ENCODE peak calls at places on chromosomes 5 and 9, in seven cellular contexts. V, F, Y, K, P, A and H are unnamed samples.

GRCh38 chr9:80648336-80648735 is 1041.0 kb downstream of the TLE1 start:
- DNase-seq in V (no peak), F (no peak), Y (no peak), K (no peak), P (no peak), A (no peak), H (no peak)

GRCh38 chr9:108609227-108609894 is 246.4 kb downstream of the ACTL7B start:
- DNase-seq in V (no peak), F (no peak), Y (no peak), K (no peak), P (no peak), A (peak; percentile 82), H (no peak)

GRCh38 chr9:104092192-104092591 is 1.9 kb upstream of the SMC2 start:
- DNase-seq in V (no peak), F (no peak), Y (no peak), K (no peak), P (no peak), A (no peak), H (no peak)

GRCh38 chr5:166505546-166505945 is 1785.9 kb upstream of the WWC1 start:
- DNase-seq in V (no peak), F (no peak), Y (no peak), K (no peak), P (no peak), A (no peak), H (no peak)

GRCh38 chr9:19429590-19429989 is 20.8 kb downstream of the ACER2 start:
- DNase-seq in V (no peak), F (no peak), Y (no peak), K (no peak), P (no peak), A (no peak), H (no peak)

GRCh38 chr5:8644377-8644776 is 775.4 kb downstream of the MTRR start:
- DNase-seq in V (no peak), F (no peak), Y (no peak), K (no peak), P (no peak), A (no peak), H (no peak)

GRCh38 chr5:36301858-36302603 is at the start of gene RANBP3L:
- DNase-seq in V (peak; percentile 78), F (no peak), Y (peak; percentile 32), K (no peak), P (no peak), A (peak; percentile 50), H (peak; percentile 10)

GRCh38 chr5:154258531-154259217 is 68.1 kb downstream of the GALNT10 start:
- DNase-seq in V (no peak), F (no peak), Y (no peak), K (no peak), P (no peak), A (no peak), H (no peak)

GRCh38 chr9:93064392-93065124 is 6.1 kb downstream of the SUSD3 start:
- DNase-seq in V (no peak), F (peak; percentile 94), Y (peak; percentile 98), K (peak; percentile 87), P (no peak), A (no peak), H (peak; percentile 99)

GRCh38 chr5:170631471-170632195 is 127.8 kb downstream of the KCNIP1 start:
- DNase-seq in V (no peak), F (no peak), Y (no peak), K (no peak), P (peak; percentile 29), A (no peak), H (no peak)

GRCh38 chr9:92725726-92726125 is 38.9 kb downstream of the BICD2 start:
- DNase-seq in V (no peak), F (no peak), Y (no peak), K (no peak), P (no peak), A (no peak), H (no peak)

GRCh38 chr5:139543423-139543991 is 17.6 kb upstream of the UBE2D2 start:
- DNase-seq in V (no peak), F (peak; percentile 34), Y (no peak), K (peak; percentile 11), P (peak; percentile 79), A (peak; percentile 19), H (no peak)

GRCh38 chr9:128034821-128035764 is 32.0 kb downstream of the NAIF1 start:
- DNase-seq in V (peak; percentile 80), F (peak; percentile 82), Y (peak; percentile 79), K (peak; percentile 44), P (peak; percentile 64), A (peak; percentile 87), H (peak; percentile 82)

GRCh38 chr5:81768960-81769452 is 18.1 kb upstream of the SSBP2 start:
- DNase-seq in V (no peak), F (no peak), Y (no peak), K (no peak), P (no peak), A (peak; percentile 93), H (no peak)

GRCh38 chr5:137888875-137889759 is at the start of gene PKD2L2:
- DNase-seq in V (no peak), F (peak; percentile 81), Y (peak; percentile 94), K (peak; percentile 60), P (peak; percentile 87), A (peak; percentile 91), H (peak; percentile 87)

GRCh38 chr5:165714594-165714993 is 2209.2 kb downstream of the MAT2B start:
- DNase-seq in V (no peak), F (no peak), Y (no peak), K (no peak), P (no peak), A (no peak), H (no peak)

GRCh38 chr9:125337282-125337681 is 75.7 kb downstream of the GAPVD1 start:
- DNase-seq in V (no peak), F (no peak), Y (peak; percentile 6), K (no peak), P (no peak), A (no peak), H (no peak)

GRCh38 chr5:36640949-36641348 is 34.5 kb downstream of the SLC1A3 start:
- DNase-seq in V (no peak), F (no peak), Y (peak; percentile 10), K (no peak), P (no peak), A (no peak), H (no peak)

GRCh38 chr5:77958642-77959315 is 182.6 kb upstream of the TBCA start:
- DNase-seq in V (no peak), F (no peak), Y (no peak), K (no peak), P (no peak), A (no peak), H (no peak)

GRCh38 chr9:92723801-92724323 is 40.8 kb downstream of the BICD2 start:
- DNase-seq in V (no peak), F (no peak), Y (no peak), K (no peak), P (no peak), A (no peak), H (no peak)

GRCh38 chr5:53478411-53479044 is 1.9 kb upstream of the FST start:
- DNase-seq in V (no peak), F (peak; percentile 21), Y (peak; percentile 52), K (no peak), P (peak; percentile 21), A (peak; percentile 59), H (no peak)

GRCh38 chr5:105172918-105173317 is 1610.3 kb upstream of the NUDT12 start:
- DNase-seq in V (no peak), F (no peak), Y (no peak), K (no peak), P (no peak), A (no peak), H (no peak)

GRCh38 chr5:180799902-180800801 is 2.5 kb downstream of the MGAT1 start:
- DNase-seq in V (no peak), F (no peak), Y (no peak), K (no peak), P (no peak), A (peak; percentile 87), H (no peak)
- H3K4me3 ChIP-seq in V (no peak overlapping the region), F (no peak overlapping the region), Y (no peak overlapping the region), K (no peak overlapping the region), P (peak overlapping the region; percentile 99), A (no peak overlapping the region), H (no peak overlapping the region)

GRCh38 chr5:175810457-175810856 is 60.9 kb upstream of the CPLX2 start:
- DNase-seq in V (no peak), F (no peak), Y (no peak), K (no peak), P (no peak), A (no peak), H (no peak)

GRCh38 chr5:175811594-175811993 is 59.8 kb upstream of the CPLX2 start:
- DNase-seq in V (no peak), F (no peak), Y (no peak), K (no peak), P (no peak), A (no peak), H (no peak)

GRCh38 chr5:175813943-175814630 is 57.3 kb upstream of the CPLX2 start:
- DNase-seq in V (no peak), F (no peak), Y (no peak), K (no peak), P (no peak), A (peak; percentile 9), H (no peak)

GRCh38 chr5:175805256-175806011 is 65.9 kb upstream of the CPLX2 start:
- DNase-seq in V (no peak), F (no peak), Y (no peak), K (no peak), P (no peak), A (no peak), H (no peak)

DNA sequence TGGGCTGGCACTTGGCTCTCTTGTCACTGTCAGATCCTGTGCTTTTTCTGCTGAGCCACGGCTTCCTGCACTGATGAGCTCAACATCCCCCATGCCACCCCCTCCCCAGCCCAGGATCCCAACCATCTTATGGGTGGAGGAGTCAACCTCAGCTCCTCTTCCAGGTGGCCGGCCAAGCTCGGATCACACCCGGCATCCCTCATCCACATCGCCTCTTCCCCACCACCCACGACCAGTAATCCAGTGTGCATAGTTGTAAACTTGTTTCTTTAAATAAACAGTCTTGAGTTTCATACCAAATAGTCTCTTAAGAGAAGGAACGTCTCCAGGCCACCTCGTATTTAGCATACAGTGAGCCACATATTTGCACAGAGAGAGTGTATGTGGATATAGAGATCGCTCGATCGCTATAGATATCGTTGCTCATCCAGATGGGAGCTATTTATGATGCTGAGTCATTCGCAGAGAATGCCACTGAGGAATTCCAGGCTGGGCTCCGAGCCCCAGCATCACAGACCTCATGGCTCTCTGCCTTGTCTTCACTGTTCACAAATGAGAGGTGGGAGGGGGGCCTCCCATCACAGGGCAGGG is 61.8 kb upstream of the CPLX2 start:
- DNase-seq in V (no peak), F (no peak), Y (no peak), K (no peak), P (no peak), A (no peak), H (no peak)
- H3K4me3 ChIP-seq in V (no peak overlapping the region), F (no peak overlapping the region), Y (no peak overlapping the region), K (no peak overlapping the region), P (no peak overlapping the region), A (no peak overlapping the region), H (no peak overlapping the region)

GRCh38 chr5:151140686-151141459 is 16.7 kb downstream of the ANXA6 start:
- DNase-seq in V (no peak), F (no peak), Y (no peak), K (no peak), P (no peak), A (no peak), H (no peak)
- H3K4me3 ChIP-seq in V (no peak overlapping the region), F (no peak overlapping the region), Y (no peak overlapping the region), K (peak overlapping the region; percentile 22), P (peak overlapping the region; percentile 4), A (no peak overlapping the region), H (no peak overlapping the region)

DNA sequence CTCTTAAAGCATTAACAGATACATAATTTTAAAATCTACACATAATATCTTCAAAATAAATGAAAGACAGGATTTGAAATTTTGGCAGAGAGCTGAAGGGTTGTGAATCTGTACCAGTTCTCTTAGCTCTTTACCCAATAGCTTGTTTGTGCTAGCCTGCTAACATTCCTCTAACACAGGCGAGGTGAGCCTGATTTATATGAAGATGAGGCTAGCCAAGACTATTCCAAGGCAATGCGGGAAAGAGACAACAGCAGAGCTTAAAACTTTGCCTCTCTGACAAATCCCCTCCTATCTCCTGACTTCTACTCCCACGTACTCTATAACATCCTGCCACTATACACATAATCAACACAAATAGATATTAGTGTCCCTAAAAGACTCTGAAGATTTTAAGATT is 745.5 kb upstream of the ZNF608 start:
- DNase-seq in V (no peak), F (no peak), Y (no peak), K (no peak), P (no peak), A (no peak), H (no peak)
- H3K4me3 ChIP-seq in V (no peak overlapping the region), F (no peak overlapping the region), Y (no peak overlapping the region), K (no peak overlapping the region), P (no peak overlapping the region), A (no peak overlapping the region), H (no peak overlapping the region)